ENCODE peak calls at places on chromosomes 13 and 19, in eight cellular contexts. One of them, this sample, is unnamed.

GRCh38 chr13:111912453-111912866 is 154.5 kb upstream of the SOX1 start:
- DNase-seq in caudate nucleus: no peak
- DNase-seq in stimulated activated naive CD8-positive, alpha-beta T cell treated with anti-CD3 and anti-CD28 coated beads, Interleukin-15, amount 100 ng/mL, for 72 hours: no peak
- DNase-seq in NCI-H345: no peak
- DNase-seq in tibial nerve: no peak
- DNase-seq in NCI-H774: no peak
- DNase-seq in AML-193: no peak
- DNase-seq in progenitor cell of endocrine pancreas: peak; percentile 7
- DNase-seq in this sample: no peak

GRCh38 chr19:50147462-50148423 is 15.3 kb downstream of the IZUMO2 start:
- DNase-seq in caudate nucleus: peak; percentile 89
- DNase-seq in stimulated activated naive CD8-positive, alpha-beta T cell treated with anti-CD3 and anti-CD28 coated beads, Interleukin-15, amount 100 ng/mL, for 72 hours: peak; percentile 59
- DNase-seq in NCI-H345: peak; percentile 83
- DNase-seq in tibial nerve: peak; percentile 85
- DNase-seq in NCI-H774: peak; percentile 84
- DNase-seq in AML-193: no peak
- DNase-seq in progenitor cell of endocrine pancreas: peak; percentile 63
- DNase-seq in this sample: peak; percentile 82

GRCh38 chr19:34773555-34773864 is 495 bp upstream of the ZNF599 start:
- DNase-seq in caudate nucleus: no peak
- DNase-seq in stimulated activated naive CD8-positive, alpha-beta T cell treated with anti-CD3 and anti-CD28 coated beads, Interleukin-15, amount 100 ng/mL, for 72 hours: no peak
- DNase-seq in NCI-H345: no peak
- DNase-seq in tibial nerve: no peak
- DNase-seq in NCI-H774: no peak
- DNase-seq in AML-193: no peak
- DNase-seq in progenitor cell of endocrine pancreas: no peak
- DNase-seq in this sample: no peak

GRCh38 chr13:109819851-109820250 is 33.5 kb upstream of the IRS2 start:
- DNase-seq in caudate nucleus: no peak
- DNase-seq in stimulated activated naive CD8-positive, alpha-beta T cell treated with anti-CD3 and anti-CD28 coated beads, Interleukin-15, amount 100 ng/mL, for 72 hours: no peak
- DNase-seq in NCI-H345: no peak
- DNase-seq in tibial nerve: no peak
- DNase-seq in NCI-H774: peak; percentile 38
- DNase-seq in AML-193: no peak
- DNase-seq in progenitor cell of endocrine pancreas: no peak
- DNase-seq in this sample: no peak

GRCh38 chr19:28350037-28350436 is 862.9 kb downstream of the UQCRFS1 start:
- DNase-seq in caudate nucleus: no peak
- DNase-seq in stimulated activated naive CD8-positive, alpha-beta T cell treated with anti-CD3 and anti-CD28 coated beads, Interleukin-15, amount 100 ng/mL, for 72 hours: no peak
- DNase-seq in NCI-H345: no peak
- DNase-seq in tibial nerve: no peak
- DNase-seq in NCI-H774: no peak
- DNase-seq in AML-193: no peak
- DNase-seq in progenitor cell of endocrine pancreas: no peak
- DNase-seq in this sample: no peak

GRCh38 chr19:58559275-58560006 is 1.0 kb upstream of the UBE2M start:
- DNase-seq in caudate nucleus: no peak
- DNase-seq in stimulated activated naive CD8-positive, alpha-beta T cell treated with anti-CD3 and anti-CD28 coated beads, Interleukin-15, amount 100 ng/mL, for 72 hours: peak; percentile 42
- DNase-seq in NCI-H345: no peak
- DNase-seq in tibial nerve: peak; percentile 86
- DNase-seq in NCI-H774: no peak
- DNase-seq in AML-193: no peak
- DNase-seq in progenitor cell of endocrine pancreas: peak; percentile 74
- DNase-seq in this sample: no peak

GRCh38 chr19:52991484-52991883 is 22.2 kb upstream of the ERVV-1 start:
- DNase-seq in caudate nucleus: no peak
- DNase-seq in stimulated activated naive CD8-positive, alpha-beta T cell treated with anti-CD3 and anti-CD28 coated beads, Interleukin-15, amount 100 ng/mL, for 72 hours: no peak
- DNase-seq in NCI-H345: no peak
- DNase-seq in tibial nerve: no peak
- DNase-seq in NCI-H774: no peak
- DNase-seq in AML-193: no peak
- DNase-seq in progenitor cell of endocrine pancreas: no peak
- DNase-seq in this sample: no peak

GRCh38 chr19:49712397-49712859 is 21.5 kb downstream of the CPT1C start:
- DNase-seq in caudate nucleus: no peak
- DNase-seq in stimulated activated naive CD8-positive, alpha-beta T cell treated with anti-CD3 and anti-CD28 coated beads, Interleukin-15, amount 100 ng/mL, for 72 hours: no peak
- DNase-seq in NCI-H345: no peak
- DNase-seq in tibial nerve: peak; percentile 14
- DNase-seq in NCI-H774: no peak
- DNase-seq in AML-193: no peak
- DNase-seq in progenitor cell of endocrine pancreas: no peak
- DNase-seq in this sample: no peak

GRCh38 chr13:45047394-45048328 is 58.3 kb downstream of the GPALPP1 start:
- DNase-seq in caudate nucleus: peak; percentile 85
- DNase-seq in stimulated activated naive CD8-positive, alpha-beta T cell treated with anti-CD3 and anti-CD28 coated beads, Interleukin-15, amount 100 ng/mL, for 72 hours: peak; percentile 72
- DNase-seq in NCI-H345: peak; percentile 64
- DNase-seq in tibial nerve: peak; percentile 79
- DNase-seq in NCI-H774: peak; percentile 29
- DNase-seq in AML-193: peak; percentile 88
- DNase-seq in progenitor cell of endocrine pancreas: peak; percentile 55
- DNase-seq in this sample: peak; percentile 68

GRCh38 chr19:13984875-13985741 is 21.0 kb downstream of the RFX1 start:
- DNase-seq in caudate nucleus: no peak
- DNase-seq in stimulated activated naive CD8-positive, alpha-beta T cell treated with anti-CD3 and anti-CD28 coated beads, Interleukin-15, amount 100 ng/mL, for 72 hours: no peak
- DNase-seq in NCI-H345: no peak
- DNase-seq in tibial nerve: no peak
- DNase-seq in NCI-H774: no peak
- DNase-seq in AML-193: no peak
- DNase-seq in progenitor cell of endocrine pancreas: no peak
- DNase-seq in this sample: peak; percentile 69

GRCh38 chr19:41928221-41928683 is at the start of gene ERFL:
- DNase-seq in caudate nucleus: no peak
- DNase-seq in stimulated activated naive CD8-positive, alpha-beta T cell treated with anti-CD3 and anti-CD28 coated beads, Interleukin-15, amount 100 ng/mL, for 72 hours: no peak
- DNase-seq in NCI-H345: no peak
- DNase-seq in tibial nerve: no peak
- DNase-seq in NCI-H774: no peak
- DNase-seq in AML-193: no peak
- DNase-seq in progenitor cell of endocrine pancreas: no peak
- DNase-seq in this sample: peak; percentile 21

GRCh38 chr13:47519626-47520025 is 481.4 kb downstream of the SUCLA2 start:
- DNase-seq in caudate nucleus: no peak
- DNase-seq in stimulated activated naive CD8-positive, alpha-beta T cell treated with anti-CD3 and anti-CD28 coated beads, Interleukin-15, amount 100 ng/mL, for 72 hours: no peak
- DNase-seq in NCI-H345: no peak
- DNase-seq in tibial nerve: no peak
- DNase-seq in NCI-H774: no peak
- DNase-seq in AML-193: peak; percentile 63
- DNase-seq in progenitor cell of endocrine pancreas: no peak
- DNase-seq in this sample: no peak

GRCh38 chr13:113551081-113552000 is 33.2 kb upstream of the TFDP1 start:
- DNase-seq in caudate nucleus: no peak
- DNase-seq in stimulated activated naive CD8-positive, alpha-beta T cell treated with anti-CD3 and anti-CD28 coated beads, Interleukin-15, amount 100 ng/mL, for 72 hours: no peak
- DNase-seq in NCI-H345: peak; percentile 73
- DNase-seq in tibial nerve: no peak
- DNase-seq in NCI-H774: peak; percentile 84
- DNase-seq in AML-193: no peak
- DNase-seq in progenitor cell of endocrine pancreas: no peak
- DNase-seq in this sample: peak; percentile 60

GRCh38 chr19:13574933-13575332 is 68.7 kb upstream of the CACNA1A start:
- DNase-seq in caudate nucleus: no peak
- DNase-seq in stimulated activated naive CD8-positive, alpha-beta T cell treated with anti-CD3 and anti-CD28 coated beads, Interleukin-15, amount 100 ng/mL, for 72 hours: no peak
- DNase-seq in NCI-H345: no peak
- DNase-seq in tibial nerve: no peak
- DNase-seq in NCI-H774: no peak
- DNase-seq in AML-193: no peak
- DNase-seq in progenitor cell of endocrine pancreas: no peak
- DNase-seq in this sample: no peak

GRCh38 chr13:44884076-44884729 is 105.1 kb downstream of the NUFIP1 start:
- DNase-seq in caudate nucleus: no peak
- DNase-seq in stimulated activated naive CD8-positive, alpha-beta T cell treated with anti-CD3 and anti-CD28 coated beads, Interleukin-15, amount 100 ng/mL, for 72 hours: no peak
- DNase-seq in NCI-H345: no peak
- DNase-seq in tibial nerve: no peak
- DNase-seq in NCI-H774: no peak
- DNase-seq in AML-193: no peak
- DNase-seq in progenitor cell of endocrine pancreas: no peak
- DNase-seq in this sample: no peak

GRCh38 chr13:63420685-63421084 is 2005.0 kb upstream of the PCDH20 start:
- DNase-seq in caudate nucleus: no peak
- DNase-seq in stimulated activated naive CD8-positive, alpha-beta T cell treated with anti-CD3 and anti-CD28 coated beads, Interleukin-15, amount 100 ng/mL, for 72 hours: no peak
- DNase-seq in NCI-H345: no peak
- DNase-seq in tibial nerve: no peak
- DNase-seq in NCI-H774: no peak
- DNase-seq in AML-193: no peak
- DNase-seq in progenitor cell of endocrine pancreas: no peak
- DNase-seq in this sample: no peak

GRCh38 chr13:99067160-99067985 is 89.5 kb upstream of the DOCK9 start:
- DNase-seq in caudate nucleus: no peak
- DNase-seq in stimulated activated naive CD8-positive, alpha-beta T cell treated with anti-CD3 and anti-CD28 coated beads, Interleukin-15, amount 100 ng/mL, for 72 hours: no peak
- DNase-seq in NCI-H345: no peak
- DNase-seq in tibial nerve: no peak
- DNase-seq in NCI-H774: no peak
- DNase-seq in AML-193: no peak
- DNase-seq in progenitor cell of endocrine pancreas: no peak
- DNase-seq in this sample: no peak

GRCh38 chr19:19749332-19750130 is 16.6 kb upstream of the ZNF14 start:
- DNase-seq in caudate nucleus: no peak
- DNase-seq in stimulated activated naive CD8-positive, alpha-beta T cell treated with anti-CD3 and anti-CD28 coated beads, Interleukin-15, amount 100 ng/mL, for 72 hours: no peak
- DNase-seq in NCI-H345: no peak
- DNase-seq in tibial nerve: no peak
- DNase-seq in NCI-H774: no peak
- DNase-seq in AML-193: no peak
- DNase-seq in progenitor cell of endocrine pancreas: no peak
- DNase-seq in this sample: no peak

GRCh38 chr19:13104848-13105646 is 2.4 kb upstream of the LYL1 start:
- DNase-seq in caudate nucleus: no peak
- DNase-seq in stimulated activated naive CD8-positive, alpha-beta T cell treated with anti-CD3 and anti-CD28 coated beads, Interleukin-15, amount 100 ng/mL, for 72 hours: no peak
- DNase-seq in NCI-H345: no peak
- DNase-seq in tibial nerve: no peak
- DNase-seq in NCI-H774: no peak
- DNase-seq in AML-193: peak; percentile 15
- DNase-seq in progenitor cell of endocrine pancreas: no peak
- DNase-seq in this sample: no peak

GRCh38 chr13:97015661-97016350 is 21.5 kb upstream of the OXGR1 start:
- DNase-seq in caudate nucleus: no peak
- DNase-seq in stimulated activated naive CD8-positive, alpha-beta T cell treated with anti-CD3 and anti-CD28 coated beads, Interleukin-15, amount 100 ng/mL, for 72 hours: no peak
- DNase-seq in NCI-H345: no peak
- DNase-seq in tibial nerve: no peak
- DNase-seq in NCI-H774: no peak
- DNase-seq in AML-193: no peak
- DNase-seq in progenitor cell of endocrine pancreas: no peak
- DNase-seq in this sample: no peak

GRCh38 chr19:6092329-6093286 is 17.7 kb downstream of the RFX2 start:
- DNase-seq in caudate nucleus: peak; percentile 42
- DNase-seq in stimulated activated naive CD8-positive, alpha-beta T cell treated with anti-CD3 and anti-CD28 coated beads, Interleukin-15, amount 100 ng/mL, for 72 hours: no peak
- DNase-seq in NCI-H345: peak; percentile 87
- DNase-seq in tibial nerve: peak; percentile 61
- DNase-seq in NCI-H774: peak; percentile 25
- DNase-seq in AML-193: no peak
- DNase-seq in progenitor cell of endocrine pancreas: peak; percentile 59
- DNase-seq in this sample: peak; percentile 90

GRCh38 chr13:50365683-50366391 is 350.6 kb downstream of the KCNRG start:
- DNase-seq in caudate nucleus: no peak
- DNase-seq in stimulated activated naive CD8-positive, alpha-beta T cell treated with anti-CD3 and anti-CD28 coated beads, Interleukin-15, amount 100 ng/mL, for 72 hours: peak; percentile 55
- DNase-seq in NCI-H345: peak; percentile 44
- DNase-seq in tibial nerve: no peak
- DNase-seq in NCI-H774: peak; percentile 23
- DNase-seq in AML-193: peak; percentile 79
- DNase-seq in progenitor cell of endocrine pancreas: no peak
- DNase-seq in this sample: peak; percentile 76

GRCh38 chr19:19274146-19274545 is 1.0 kb upstream of the TM6SF2 start:
- DNase-seq in caudate nucleus: no peak
- DNase-seq in stimulated activated naive CD8-positive, alpha-beta T cell treated with anti-CD3 and anti-CD28 coated beads, Interleukin-15, amount 100 ng/mL, for 72 hours: no peak
- DNase-seq in NCI-H345: no peak
- DNase-seq in tibial nerve: no peak
- DNase-seq in NCI-H774: no peak
- DNase-seq in AML-193: no peak
- DNase-seq in progenitor cell of endocrine pancreas: no peak
- DNase-seq in this sample: no peak

GRCh38 chr13:95677564-95678386 is 836 bp downstream of the DNAJC3 start:
- DNase-seq in caudate nucleus: peak; percentile 50
- DNase-seq in stimulated activated naive CD8-positive, alpha-beta T cell treated with anti-CD3 and anti-CD28 coated beads, Interleukin-15, amount 100 ng/mL, for 72 hours: peak; percentile 10
- DNase-seq in NCI-H345: no peak
- DNase-seq in tibial nerve: no peak
- DNase-seq in NCI-H774: no peak
- DNase-seq in AML-193: peak; percentile 27
- DNase-seq in progenitor cell of endocrine pancreas: no peak
- DNase-seq in this sample: peak; percentile 21

GRCh38 chr13:111046590-111047141 is 68.4 kb upstream of the ARHGEF7 start:
- DNase-seq in caudate nucleus: no peak
- DNase-seq in stimulated activated naive CD8-positive, alpha-beta T cell treated with anti-CD3 and anti-CD28 coated beads, Interleukin-15, amount 100 ng/mL, for 72 hours: no peak
- DNase-seq in NCI-H345: no peak
- DNase-seq in tibial nerve: no peak
- DNase-seq in NCI-H774: no peak
- DNase-seq in AML-193: no peak
- DNase-seq in progenitor cell of endocrine pancreas: no peak
- DNase-seq in this sample: no peak

GRCh38 chr13:60260440-60260839 is 96.7 kb upstream of the DIAPH3 start:
- DNase-seq in caudate nucleus: no peak
- DNase-seq in stimulated activated naive CD8-positive, alpha-beta T cell treated with anti-CD3 and anti-CD28 coated beads, Interleukin-15, amount 100 ng/mL, for 72 hours: no peak
- DNase-seq in NCI-H345: peak; percentile 79
- DNase-seq in tibial nerve: no peak
- DNase-seq in NCI-H774: no peak
- DNase-seq in AML-193: no peak
- DNase-seq in progenitor cell of endocrine pancreas: no peak
- DNase-seq in this sample: no peak

This sample was measured in DMS79 treated with DMSO at 0.1 percent for 48 hours.